ENCODE peak calls at places on chromosome 1, in seven cellular contexts. Y, J, X, C, W, U and V are unnamed samples.
A peak's percentile ranks its signal among the peaks of the same experiment; 100 is the strongest.

GRCh38 chr1:220370041-220370700 is 97.9 kb upstream of the RAB3GAP2 start:
- DNase-seq in W (peak; percentile 75), U (no peak), X (peak; percentile 96), J (peak; percentile 70), C (no peak), Y (no peak), V (no peak)

GRCh38 chr1:151326619-151327222 is 495 bp downstream of the PI4KB start:
- DNase-seq in J (peak; percentile 49), Y (no peak), W (peak; percentile 29), U (peak; percentile 60), X (peak; percentile 51), C (peak; percentile 49), V (no peak)

GRCh38 chr1:207821464-207822045 is 69.7 kb downstream of the CD46 start:
- DNase-seq in Y (no peak), C (no peak), U (no peak), J (no peak), X (no peak), W (no peak), V (peak; percentile 39)

GRCh38 chr1:31005198-31005597 is 60.3 kb downstream of the PUM1 start:
- DNase-seq in J (no peak), C (no peak), W (no peak), X (no peak), Y (no peak), U (no peak), V (no peak)

GRCh38 chr1:30719406-30720270 is 3.7 kb downstream of the MATN1 start:
- DNase-seq in Y (no peak), C (no peak), X (peak; percentile 35), J (peak; percentile 50), U (no peak), W (no peak), V (no peak)

GRCh38 chr1:245155186-245156040 is 628 bp downstream of the KIF26B start:
- DNase-seq in W (peak; percentile 69), Y (no peak), U (no peak), J (peak; percentile 15), C (peak; percentile 48), X (peak; percentile 18), V (peak; percentile 85)

GRCh38 chr1:187038789-187039188 is 210.0 kb downstream of the PLA2G4A start:
- DNase-seq in U (no peak), C (no peak), J (peak; percentile 61), Y (no peak), X (peak; percentile 94), W (no peak), V (no peak)

GRCh38 chr1:244964112-244964971 is 100.0 kb upstream of the HNRNPU start:
- DNase-seq in U (no peak), C (peak; percentile 50), J (peak; percentile 90), Y (no peak), W (peak; percentile 34), X (peak; percentile 16), V (no peak)

GRCh38 chr1:53652441-53653199 is 86.3 kb downstream of the GLIS1 start:
- DNase-seq in C (no peak), X (no peak), Y (no peak), W (no peak), U (no peak), J (peak; percentile 21), V (no peak)

GRCh38 chr1:100912019-100912418 is 16.1 kb downstream of the SLC30A7 start:
- DNase-seq in C (no peak), U (no peak), Y (no peak), J (peak; percentile 37), X (no peak), W (no peak), V (no peak)

GRCh38 chr1:151993734-151994496 is at the start of gene S100A10:
- DNase-seq in C (peak; percentile 70), Y (peak; percentile 63), U (peak; percentile 89), J (peak; percentile 68), W (peak; percentile 90), X (peak; percentile 77), V (peak; percentile 85)

GRCh38 chr1:25023190-25023578 is 93.1 kb upstream of the RUNX3 start:
- DNase-seq in C (no peak), U (no peak), Y (no peak), W (no peak), J (no peak), X (no peak), V (no peak)

GRCh38 chr1:178532392-178532791 is 19.5 kb downstream of the TEX35 start:
- DNase-seq in X (peak; percentile 65), J (peak; percentile 78), Y (peak; percentile 67), U (peak; percentile 87), C (peak; percentile 83), W (peak; percentile 81), V (peak; percentile 92)

GRCh38 chr1:61182049-61182448 is 99.7 kb downstream of the NFIA start:
- DNase-seq in W (no peak), C (no peak), Y (no peak), U (no peak), J (peak; percentile 65), X (peak; percentile 26), V (no peak)

GRCh38 chr1:41487729-41488598 is 3.5 kb upstream of the EDN2 start:
- DNase-seq in C (no peak), J (peak; percentile 23), U (peak; percentile 22), Y (no peak), X (no peak), W (no peak), V (no peak)

GRCh38 chr1:36285450-36286101 is 20.6 kb upstream of the SH3D21 start:
- DNase-seq in Y (peak; percentile 75), J (peak; percentile 92), X (peak; percentile 79), U (peak; percentile 75), C (peak; percentile 72), W (peak; percentile 89), V (peak; percentile 85)

GRCh38 chr1:208276757-208277435 is 32.7 kb upstream of the PLXNA2 start:
- DNase-seq in J (no peak), X (no peak), U (no peak), W (no peak), C (no peak), Y (no peak), V (no peak)

GRCh38 chr1:194809665-194810064 is 1623.3 kb upstream of the B3GALT2 start:
- DNase-seq in W (no peak), X (no peak), C (no peak), J (no peak), Y (no peak), U (no peak), V (no peak)

GRCh38 chr1:213123087-213123486 is 72.0 kb downstream of the RPS6KC1 start:
- DNase-seq in C (no peak), X (no peak), J (no peak), W (no peak), Y (no peak), U (no peak), V (no peak)

GRCh38 chr1:147640553-147641165 is 29.7 kb downstream of the ACP6 start:
- DNase-seq in Y (peak; percentile 30), U (peak; percentile 77), X (peak; percentile 79), J (peak; percentile 84), W (peak; percentile 92), C (peak; percentile 78), V (peak; percentile 89)

GRCh38 chr1:204583909-204584632 is 67.9 kb downstream of the MDM4 start:
- DNase-seq in X (no peak), Y (peak; percentile 72), C (peak; percentile 34), W (no peak), J (no peak), U (peak; percentile 89), V (no peak)

DNA sequence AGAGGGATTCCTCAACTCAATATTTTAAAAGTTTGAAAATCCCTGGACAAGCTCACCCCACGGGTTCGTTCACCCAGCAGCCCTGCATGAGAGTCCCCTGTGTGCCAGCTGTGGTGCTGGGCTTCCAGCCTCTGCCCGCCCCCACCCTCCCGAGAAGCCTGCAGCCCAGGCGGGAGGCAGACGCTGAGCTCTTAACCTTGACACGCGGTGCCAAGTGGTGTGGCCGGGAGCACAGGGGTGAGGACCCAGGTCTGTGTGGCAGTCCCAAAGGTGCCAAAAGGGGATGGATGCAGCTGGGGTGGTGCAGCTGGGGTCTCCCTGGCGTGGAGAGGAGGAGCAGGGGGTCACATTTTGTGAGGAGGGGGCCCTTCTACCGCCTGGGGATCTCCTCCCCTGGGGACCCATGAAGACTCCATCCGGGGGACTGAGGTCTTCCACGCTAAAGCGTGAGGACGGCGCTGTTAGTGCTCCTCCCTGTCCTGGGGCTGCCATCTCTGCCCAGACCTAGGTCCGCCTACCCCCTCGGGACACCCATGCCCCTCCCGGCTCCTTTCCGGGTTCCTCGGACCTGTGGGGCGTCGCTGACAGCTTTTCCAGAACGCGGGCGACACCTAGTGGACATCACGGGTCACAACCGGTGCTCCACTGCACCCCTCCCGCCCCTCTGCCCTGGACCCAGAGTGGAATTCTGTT is 12.9 kb downstream of the PLA2G2F start:
- DNase-seq in C (peak; percentile 86), W (peak; percentile 84), U (peak; percentile 91), J (peak; percentile 41), X (peak; percentile 25), Y (peak; percentile 70), V (peak; percentile 96)
- H3K4me3 ChIP-seq in C (no peak overlapping the region), W (no peak overlapping the region), U (peak overlapping the region; percentile 3), J (peak overlapping the region; percentile 8), X (peak overlapping the region; percentile 8), Y (peak overlapping the region; percentile 23), V (peak overlapping the region; percentile 22)

GRCh38 chr1:90705910-90706309 is 11.2 kb downstream of the BARHL2 start:
- DNase-seq in J (no peak), X (no peak), U (no peak), C (no peak), Y (no peak), W (no peak), V (peak; percentile 24)
- H3K27me3 ChIP-seq in J (peaks cover 50% of the 10 kb centered on the region), X (peaks cover 45% of the 10 kb centered on the region), U (peaks cover 48% of the 10 kb centered on the region), C (peaks cover 12% of the 10 kb centered on the region), Y (peaks cover 92% of the 10 kb centered on the region), W (peaks cover 56% of the 10 kb centered on the region), V (peaks cover 71% of the 10 kb centered on the region)

GRCh38 chr1:43444827-43445225 is 8.9 kb downstream of the HYI start:
- DNase-seq in X (no peak), Y (no peak), J (no peak), C (no peak), W (peak; percentile 36), U (no peak), V (peak; percentile 68)
- H3K36me3 ChIP-seq in X (peaks cover 61% of the 10 kb centered on the region), Y (peaks cover 13% of the 10 kb centered on the region), J (peaks cover 90% of the 10 kb centered on the region), C (peaks cover 87% of the 10 kb centered on the region), W (peaks cover 6% of the 10 kb centered on the region), U (peaks cover 99% of the 10 kb centered on the region), V (peaks cover 33% of the 10 kb centered on the region)

GRCh38 chr1:23928789-23929188 is 15.6 kb upstream of the CNR2 start:
- DNase-seq in Y (no peak), C (no peak), U (no peak), J (no peak), X (no peak), W (no peak), V (no peak)

GRCh38 chr1:23930270-23930669 is 17.1 kb upstream of the CNR2 start:
- DNase-seq in W (no peak), C (no peak), Y (no peak), J (no peak), X (no peak), U (no peak), V (no peak)

GRCh38 chr1:23930861-23931471 is 17.8 kb upstream of the CNR2 start:
- DNase-seq in J (peak; percentile 59), W (no peak), C (peak; percentile 80), X (peak; percentile 83), U (no peak), Y (no peak), V (no peak)

GRCh38 chr1:23927097-23927496 is 13.9 kb upstream of the CNR2 start:
- DNase-seq in Y (no peak), W (no peak), J (no peak), U (no peak), C (peak; percentile 65), X (no peak), V (no peak)

DNA sequence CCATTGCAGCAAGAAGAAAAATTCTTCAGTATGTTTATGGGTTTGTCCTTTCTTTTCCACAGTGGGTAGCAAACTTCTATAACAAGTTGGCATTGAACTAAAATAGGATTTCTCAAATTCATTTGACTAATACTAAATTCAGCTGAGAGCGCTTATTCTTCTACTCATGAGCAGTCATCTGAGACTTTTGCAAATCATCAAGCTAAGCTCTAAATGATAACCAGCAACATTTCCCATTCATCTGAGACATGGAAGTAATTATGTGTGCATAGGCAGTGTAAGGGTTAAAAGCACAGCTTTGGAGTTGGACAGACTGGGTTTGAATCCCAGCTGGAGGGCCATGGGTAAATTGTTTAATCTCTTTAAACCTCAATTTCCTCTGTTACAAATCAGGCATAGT is 18.3 kb upstream of the CNR2 start:
- DNase-seq in X (no peak), Y (no peak), U (no peak), C (no peak), W (no peak), J (no peak), V (no peak)
- H3K4me3 ChIP-seq in X (no peak overlapping the region), Y (no peak overlapping the region), U (no peak overlapping the region), C (no peak overlapping the region), W (no peak overlapping the region), J (no peak overlapping the region), V (no peak overlapping the region)